ENCODE peak calls at places on chromosome 20, in four cellular contexts. W, C, J and L are unnamed samples.

GRCh38 chr20:62203378-62204030 is 16.6 kb downstream of the HRH3 start:
- DNase-seq in W (no peak), C (no peak), J (peak; percentile 35), L (peak; percentile 5)

GRCh38 chr20:39871013-39871412 is 818.0 kb downstream of the MAFB start:
- DNase-seq in W (no peak), C (no peak), J (no peak), L (no peak)

GRCh38 chr20:610130-611046 is at the start of gene TCF15:
- DNase-seq in W (no peak), C (peak; percentile 71), J (no peak), L (peak; percentile 77)

GRCh38 chr20:14055127-14055742 is 59.9 kb downstream of the MACROD2 start:
- DNase-seq in W (peak; percentile 59), C (no peak), J (no peak), L (no peak)

GRCh38 chr20:45404438-45404837 is 3.7 kb upstream of the DBNDD2 start:
- DNase-seq in W (no peak), C (no peak), J (no peak), L (no peak)

GRCh38 chr20:2984956-2985661 is 58.3 kb upstream of the GNRH2 start:
- DNase-seq in W (no peak), C (no peak), J (no peak), L (no peak)

GRCh38 chr20:1396702-1397101 is 3.8 kb upstream of the FKBP1A start:
- DNase-seq in W (no peak), C (no peak), J (no peak), L (no peak)

GRCh38 chr20:5833309-5833941 is 83.2 kb downstream of the SHLD1 start:
- DNase-seq in W (no peak), C (no peak), J (no peak), L (no peak)

GRCh38 chr20:1851396-1851795 is 43.8 kb upstream of the SIRPA start:
- DNase-seq in W (no peak), C (no peak), J (no peak), L (no peak)

GRCh38 chr20:61998343-61999121 is 67.1 kb downstream of the TAF4 start:
- DNase-seq in W (no peak), C (no peak), J (no peak), L (no peak)

GRCh38 chr20:35616465-35617396 is 1.1 kb downstream of the SPAG4 start:
- DNase-seq in W (peak; percentile 100), C (peak; percentile 92), J (peak; percentile 95), L (peak; percentile 92)

GRCh38 chr20:4607287-4607713 is 114.4 kb upstream of the PRND start:
- DNase-seq in W (peak; percentile 74), C (no peak), J (no peak), L (peak; percentile 64)

GRCh38 chr20:7155282-7155681 is 387.8 kb downstream of the BMP2 start:
- DNase-seq in W (no peak), C (no peak), J (no peak), L (no peak)

GRCh38 chr20:13546497-13547131 is 92.1 kb downstream of the TASP1 start:
- DNase-seq in W (peak; percentile 72), C (peak; percentile 64), J (peak; percentile 85), L (peak; percentile 48)

GRCh38 chr20:9551808-9552550 is 37.6 kb downstream of the LAMP5 start:
- DNase-seq in W (no peak), C (no peak), J (no peak), L (no peak)

GRCh38 chr20:23084282-23084844 is 1.8 kb downstream of the CD93 start:
- DNase-seq in W (no peak), C (no peak), J (no peak), L (no peak)

GRCh38 chr20:31522756-31523155 is 8.5 kb downstream of the HM13 start:
- DNase-seq in W (no peak), C (no peak), J (no peak), L (no peak)
- H3K27ac ChIP-seq in W (no peak overlapping the region), C (peak overlapping the region; percentile 43), J (no peak overlapping the region), L (no peak overlapping the region)

GRCh38 chr20:24102290-24102689 is 113.7 kb upstream of the GGTLC1 start:
- DNase-seq in W (peak; percentile 15), C (no peak), J (no peak), L (no peak)
- TF ChIP-seq CTCF in W (peak; percentile 64), C (peak; percentile 44), J (no peak), L (peak; percentile 36)

GRCh38 chr20:38703526-38703925 is 20.8 kb upstream of the SLC32A1 start:
- DNase-seq in W (no peak), C (no peak), J (no peak), L (no peak)
- H3K4me3 ChIP-seq in W (no peak overlapping the region), C (no peak overlapping the region), J (no peak overlapping the region), L (no peak overlapping the region)

DNA sequence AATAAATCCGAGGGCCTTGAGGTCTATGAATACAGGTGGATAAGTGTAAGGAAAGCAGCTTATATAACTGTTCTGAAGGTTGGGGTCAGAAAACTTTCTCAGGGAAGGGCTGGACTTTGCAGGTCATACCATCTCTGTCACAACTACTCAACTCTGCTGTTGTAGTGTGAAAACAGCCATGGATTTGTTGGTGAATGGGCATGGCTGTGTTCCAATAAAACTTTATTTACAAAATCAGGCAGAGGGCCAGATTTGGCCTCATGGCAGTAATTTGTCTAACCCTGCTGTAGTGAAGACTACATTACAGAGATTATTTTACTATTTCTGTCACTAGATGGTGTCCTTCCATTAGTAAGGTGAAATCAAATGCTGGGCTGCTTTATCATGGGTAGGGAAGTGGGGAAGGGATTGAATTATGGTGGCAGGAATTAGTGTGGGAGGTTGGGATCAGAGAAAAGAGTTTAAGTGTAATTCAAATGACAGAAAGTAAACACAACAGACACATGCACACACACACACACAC is 409.6 kb upstream of the CHD6 start:
- DNase-seq in W (no peak), C (no peak), J (no peak), L (no peak)
- H3K27ac ChIP-seq in W (no peak overlapping the region), C (no peak overlapping the region), J (no peak overlapping the region), L (no peak overlapping the region)

GRCh38 chr20:58621906-58622548 is 29.1 kb upstream of the STX16 start:
- DNase-seq in W (no peak), C (no peak), J (no peak), L (no peak)
- TF ChIP-seq CTCF in W (no peak), C (no peak), J (no peak), L (no peak)

GRCh38 chr20:53061305-53061704 is 89.1 kb downstream of the TSHZ2 start:
- DNase-seq in W (no peak), C (no peak), J (no peak), L (no peak)
- H3K4me3 ChIP-seq in W (no peak overlapping the region), C (no peak overlapping the region), J (no peak overlapping the region), L (no peak overlapping the region)

GRCh38 chr20:47305667-47306066 is 50.8 kb downstream of the ZMYND8 start:
- DNase-seq in W (no peak), C (no peak), J (no peak), L (no peak)
- H3K27ac ChIP-seq in W (no peak overlapping the region), C (no peak overlapping the region), J (no peak overlapping the region), L (no peak overlapping the region)